ENCODE peak calls at places on chromosome 1, in ten cellular contexts. T, U, Z, Q, D, E, C, G, W and I are unnamed samples.

GRCh38 chr1:8681317-8681650 is 136.2 kb downstream of the RERE start:
- DNase-seq in T (no peak), U (no peak), Z (no peak), Q (peak; percentile 63), D (no peak), E (no peak), C (no peak), G (no peak), W (no peak), I (no peak)

GRCh38 chr1:85580046-85580411 is 532 bp upstream of the CCN1 start:
- DNase-seq in T (no peak), U (peak; percentile 85), Z (peak; percentile 23), Q (peak; percentile 76), D (no peak), E (peak; percentile 74), C (no peak), G (no peak), W (no peak), I (peak; percentile 59)

GRCh38 chr1:214472362-214472761 is 79.0 kb downstream of the PTPN14 start:
- DNase-seq in T (no peak), U (no peak), Z (no peak), Q (no peak), D (no peak), E (no peak), C (no peak), G (no peak), W (no peak), I (no peak)

GRCh38 chr1:222911866-222912265 is 97.0 kb downstream of the DISP1 start:
- DNase-seq in T (no peak), U (no peak), Z (no peak), Q (no peak), D (no peak), E (no peak), C (no peak), G (no peak), W (no peak), I (no peak)

GRCh38 chr1:66446261-66447001 is 87.5 kb upstream of the SGIP1 start:
- DNase-seq in T (no peak), U (peak; percentile 76), Z (peak; percentile 64), Q (peak; percentile 47), D (peak; percentile 50), E (no peak), C (no peak), G (no peak), W (peak; percentile 74), I (no peak)

GRCh38 chr1:228511539-228512445 is 24.6 kb downstream of the RNF187 start:
- DNase-seq in T (peak; percentile 27), U (no peak), Z (no peak), Q (no peak), D (no peak), E (no peak), C (no peak), G (no peak), W (no peak), I (peak; percentile 12)

GRCh38 chr1:92326681-92327080 is 27.8 kb downstream of the RPAP2 start:
- DNase-seq in T (no peak), U (no peak), Z (no peak), Q (peak; percentile 6), D (no peak), E (no peak), C (no peak), G (no peak), W (no peak), I (no peak)

GRCh38 chr1:43510621-43511020 is 20.1 kb upstream of the PTPRF start:
- DNase-seq in T (no peak), U (no peak), Z (no peak), Q (no peak), D (no peak), E (no peak), C (no peak), G (no peak), W (no peak), I (no peak)

GRCh38 chr1:16342331-16343062 is 9.8 kb downstream of the FBXO42 start:
- DNase-seq in T (no peak), U (no peak), Z (no peak), Q (no peak), D (peak; percentile 23), E (peak; percentile 6), C (no peak), G (no peak), W (no peak), I (no peak)

GRCh38 chr1:162196387-162196786 is 126.9 kb downstream of the NOS1AP start:
- DNase-seq in T (no peak), U (no peak), Z (no peak), Q (peak; percentile 62), D (no peak), E (no peak), C (no peak), G (peak; percentile 64), W (no peak), I (no peak)

GRCh38 chr1:39657923-39658485 is 13.9 kb downstream of the NT5C1A start:
- DNase-seq in T (peak; percentile 84), U (peak; percentile 46), Z (peak; percentile 70), Q (peak; percentile 46), D (peak; percentile 79), E (no peak), C (peak; percentile 69), G (peak; percentile 68), W (peak; percentile 69), I (no peak)

GRCh38 chr1:11655263-11656079 is 794 bp downstream of the FBXO44 start:
- DNase-seq in T (peak; percentile 71), U (no peak), Z (no peak), Q (no peak), D (no peak), E (no peak), C (no peak), G (no peak), W (no peak), I (no peak)

DNA sequence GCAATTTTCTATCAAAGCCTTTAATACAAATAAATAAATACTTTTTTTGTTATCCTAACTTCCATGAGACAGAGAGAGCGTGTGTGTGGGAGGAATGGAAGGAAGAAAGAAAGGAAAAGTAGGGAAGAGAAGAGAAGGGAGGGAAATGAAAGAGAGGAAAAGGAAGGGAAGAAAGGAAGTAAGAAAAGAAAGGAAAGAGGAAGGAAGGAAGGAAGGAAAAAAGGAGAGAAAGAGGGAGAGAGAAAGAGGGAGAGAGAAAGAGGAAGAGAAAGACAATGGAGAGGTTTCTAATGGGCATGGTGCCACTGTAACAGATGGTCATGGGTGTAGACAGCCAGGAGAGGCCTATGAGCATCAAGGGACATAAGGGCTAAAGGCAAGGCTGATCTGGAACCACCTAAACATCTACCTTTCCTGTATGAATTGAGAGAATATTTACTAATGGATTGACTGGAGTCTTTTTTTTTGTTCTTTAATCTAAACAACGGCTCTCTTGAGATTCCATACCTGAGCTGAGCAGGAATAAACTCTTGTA is 234.9 kb downstream of the PTPRC start:
- DNase-seq in T (no peak), U (no peak), Z (no peak), Q (no peak), D (no peak), E (no peak), C (no peak), G (no peak), W (no peak), I (no peak)
- H3K27me3 ChIP-seq in T (no peaks in the 10 kb centered on the region), U (no peaks in the 10 kb centered on the region), Z (no peaks in the 10 kb centered on the region), Q (no peaks in the 10 kb centered on the region), D (no peaks in the 10 kb centered on the region), E (no peaks in the 10 kb centered on the region), C (no peaks in the 10 kb centered on the region), G (no peaks in the 10 kb centered on the region), W (no peaks in the 10 kb centered on the region), I (no peaks in the 10 kb centered on the region)

GRCh38 chr1:160404094-160404493 is 3.7 kb downstream of the VANGL2 start:
- DNase-seq in T (no peak), U (no peak), Z (no peak), Q (no peak), D (no peak), E (no peak), C (no peak), G (no peak), W (no peak), I (no peak)
- TF ChIP-seq POLR2AphosphoS5 in T (no peak), U (no peak), Z (no peak), Q (no peak), D (no peak), E (no peak), C (no peak), G (no peak), W (no peak), I (no peak)

GRCh38 chr1:27630859-27631491 is 4.0 kb downstream of the FGR start:
- DNase-seq in T (peak; percentile 84), U (no peak), Z (no peak), Q (no peak), D (no peak), E (no peak), C (no peak), G (no peak), W (no peak), I (peak; percentile 49)
- H3K4me1 ChIP-seq in T (peaks cover 100% of the 10 kb centered on the region), U (no peaks in the 10 kb centered on the region), Z (peaks cover 6% of the 10 kb centered on the region), Q (peaks cover 24% of the 10 kb centered on the region), D (peaks cover 17% of the 10 kb centered on the region), E (peaks cover 64% of the 10 kb centered on the region), C (peaks cover 34% of the 10 kb centered on the region), G (peaks cover 31% of the 10 kb centered on the region), W (no peaks in the 10 kb centered on the region), I (no peaks in the 10 kb centered on the region)

GRCh38 chr1:195946500-195946899 is 661.7 kb downstream of the KCNT2 start:
- DNase-seq in T (no peak), U (no peak), Z (no peak), Q (no peak), D (no peak), E (no peak), C (no peak), G (no peak), W (no peak), I (no peak)

GRCh38 chr1:195951313-195951712 is 656.9 kb downstream of the KCNT2 start:
- DNase-seq in T (no peak), U (no peak), Z (no peak), Q (peak; percentile 2), D (no peak), E (no peak), C (no peak), G (no peak), W (no peak), I (no peak)

DNA sequence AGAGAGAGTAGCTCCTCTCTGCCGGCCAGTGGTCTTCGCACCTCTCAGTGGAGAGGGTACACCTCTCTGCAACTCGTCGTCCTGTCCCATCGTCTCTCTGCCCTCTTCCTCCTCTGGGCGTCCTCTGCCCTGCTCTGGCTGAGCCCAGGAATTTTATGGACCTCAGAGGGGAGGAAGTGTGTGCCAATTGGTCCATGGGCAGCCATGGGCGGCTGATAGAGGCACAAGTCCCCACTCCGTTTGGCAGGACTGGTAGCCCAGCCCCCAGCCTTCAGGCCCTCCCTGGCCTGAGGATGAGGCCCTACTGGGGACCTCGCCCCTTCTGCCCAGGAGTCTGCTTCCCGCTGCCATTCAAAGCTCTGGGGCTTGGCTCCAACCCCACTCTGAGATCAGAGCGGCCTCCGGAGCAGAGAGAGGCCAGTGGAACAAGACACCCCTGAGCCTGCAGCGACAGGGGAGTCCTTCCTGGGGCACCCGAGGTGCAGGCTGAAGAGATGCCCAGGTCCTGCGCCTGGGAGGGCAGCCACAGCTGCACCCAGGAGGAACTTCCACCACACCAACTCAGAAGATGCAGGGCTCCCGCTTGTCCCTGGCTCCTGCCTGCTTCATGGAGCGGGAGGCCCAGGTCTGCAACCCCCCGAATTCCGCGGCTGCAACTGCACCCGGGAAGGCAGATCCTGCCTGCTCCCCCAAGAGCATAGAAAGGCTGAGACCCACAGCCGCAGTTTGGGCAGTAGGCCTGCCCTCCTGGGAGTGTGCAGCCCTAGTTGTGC is 659.9 kb downstream of the KCNT2 start:
- DNase-seq in T (peak; percentile 58), U (no peak), Z (no peak), Q (no peak), D (no peak), E (no peak), C (no peak), G (no peak), W (no peak), I (no peak)
- H3K27me3 ChIP-seq in T (no peaks in the 10 kb centered on the region), U (no peaks in the 10 kb centered on the region), Z (no peaks in the 10 kb centered on the region), Q (peaks cover 5% of the 10 kb centered on the region), D (no peaks in the 10 kb centered on the region), E (no peaks in the 10 kb centered on the region), C (no peaks in the 10 kb centered on the region), G (no peaks in the 10 kb centered on the region), W (no peaks in the 10 kb centered on the region), I (no peaks in the 10 kb centered on the region)

GRCh38 chr1:1291611-1292441 is 11.6 kb downstream of the SCNN1D start:
- DNase-seq in T (peak; percentile 92), U (no peak), Z (peak; percentile 84), Q (peak; percentile 64), D (peak; percentile 75), E (no peak), C (peak; percentile 88), G (peak; percentile 85), W (no peak), I (peak; percentile 77)
- TF ChIP-seq POLR2AphosphoS5 in T (peak; percentile 37), U (no peak), Z (peak; percentile 16), Q (no peak), D (no peak), E (no peak), C (peak; percentile 47), G (peak; percentile 6), W (no peak), I (no peak)